ENCODE peak calls at places on chromosomes 6 and 20, in six cellular contexts. T, D, L, P, E and V are unnamed samples.

GRCh38 chr6:41442800-41443501 is 103.2 kb upstream of the FOXP4 start:
- DNase-seq in T (no peak), D (no peak), L (no peak), P (no peak), E (no peak), V (peak)

GRCh38 chr6:122114733-122115132 is 284.7 kb upstream of the HSF2 start:
- DNase-seq in T (no peak), D (no peak), L (no peak), P (no peak), E (no peak), V (no peak)

GRCh38 chr6:49490633-49491032 is 9.1 kb upstream of the GLYATL3 start:
- DNase-seq in T (no peak), D (no peak), L (no peak), P (no peak), E (no peak), V (no peak)

GRCh38 chr6:32226434-32226833 is 2.6 kb upstream of the NOTCH4 start:
- DNase-seq in T (no peak), D (no peak), L (no peak), P (no peak), E (no peak), V (no peak)

GRCh38 chr20:32037929-32038328 is 14.1 kb upstream of the HCK start:
- DNase-seq in T (peak), D (no peak), L (no peak), P (peak), E (no peak), V (no peak)

GRCh38 chr6:10837692-10837996 is 695 bp downstream of the MAK start:
- DNase-seq in T (peak), D (no peak), L (peak), P (peak), E (no peak), V (peak)

GRCh38 chr6:6131492-6132109 is 124.9 kb upstream of the NRN1 start:
- DNase-seq in T (peak), D (peak), L (peak), P (peak), E (no peak), V (peak)

GRCh38 chr20:61321481-61321880 is 69.4 kb downstream of the CDH4 start:
- DNase-seq in T (no peak), D (no peak), L (no peak), P (no peak), E (no peak), V (no peak)

GRCh38 chr6:168992696-168993185 is 260.9 kb downstream of the THBS2 start:
- DNase-seq in T (no peak), D (no peak), L (peak), P (no peak), E (no peak), V (no peak)

GRCh38 chr6:42045538-42046460 is 4.5 kb upstream of the TAF8 start:
- DNase-seq in T (peak), D (peak), L (peak), P (peak), E (peak), V (peak)

GRCh38 chr6:119856136-119856535 is 506.6 kb upstream of the MAN1A1 start:
- DNase-seq in T (no peak), D (peak), L (peak), P (no peak), E (peak), V (peak)

GRCh38 chr6:167858086-167858591 is 31.4 kb downstream of the AFDN start:
- DNase-seq in T (no peak), D (no peak), L (peak), P (peak), E (no peak), V (no peak)

GRCh38 chr6:133286765-133287164 is 45.6 kb downstream of the EYA4 start:
- DNase-seq in T (peak), D (no peak), L (peak), P (peak), E (no peak), V (no peak)

DNA sequence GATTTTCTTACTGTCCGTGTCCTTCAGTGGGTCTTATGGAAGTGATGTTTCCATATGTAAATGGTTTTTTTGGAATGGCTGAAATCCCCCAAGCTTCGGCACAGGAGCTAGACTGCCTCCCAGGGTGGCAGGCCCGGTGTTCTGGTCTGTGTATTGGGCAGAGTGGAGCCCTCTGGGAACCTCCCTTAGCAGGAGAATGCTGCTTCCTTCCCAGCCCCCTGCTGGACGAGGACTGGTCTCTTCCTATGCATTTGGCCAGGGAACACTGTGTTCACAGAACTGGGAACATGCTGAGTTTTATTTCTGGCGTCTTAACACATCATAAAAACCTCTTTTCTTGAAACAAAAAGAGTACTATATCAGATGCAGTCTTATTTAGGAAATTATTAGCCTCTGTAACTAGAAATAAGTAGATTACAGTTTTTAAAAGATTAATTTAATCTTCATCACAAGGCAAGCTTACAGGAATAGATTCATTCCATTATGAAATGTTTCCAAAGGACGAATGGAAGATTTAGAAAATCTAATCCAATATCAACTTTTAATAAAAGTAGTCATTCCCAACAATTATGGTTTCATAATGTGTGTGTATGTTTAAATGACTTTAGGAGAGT is 56.6 kb downstream of the SYTL3 start:
- DNase-seq in T (peak), D (no peak), L (peak), P (peak), E (peak), V (no peak)
- TF ChIP-seq CTCF in T (peak), D (peak), L (peak), P (peak), E (peak), V (no peak)

GRCh38 chr6:12636336-12636735 is 80.2 kb upstream of the PHACTR1 start:
- DNase-seq in T (no peak), D (no peak), L (peak), P (no peak), E (no peak), V (no peak)
- TF ChIP-seq CTCF in T (no peak), D (peak), L (peak), P (peak), E (no peak), V (no peak)

GRCh38 chr20:3670511-3670910 is 7.3 kb upstream of the GFRA4 start:
- DNase-seq in T (no peak), D (no peak), L (no peak), P (peak), E (no peak), V (no peak)
- TF ChIP-seq CTCF in T (no peak), D (peak), L (no peak), P (no peak), E (no peak), V (no peak)

DNA sequence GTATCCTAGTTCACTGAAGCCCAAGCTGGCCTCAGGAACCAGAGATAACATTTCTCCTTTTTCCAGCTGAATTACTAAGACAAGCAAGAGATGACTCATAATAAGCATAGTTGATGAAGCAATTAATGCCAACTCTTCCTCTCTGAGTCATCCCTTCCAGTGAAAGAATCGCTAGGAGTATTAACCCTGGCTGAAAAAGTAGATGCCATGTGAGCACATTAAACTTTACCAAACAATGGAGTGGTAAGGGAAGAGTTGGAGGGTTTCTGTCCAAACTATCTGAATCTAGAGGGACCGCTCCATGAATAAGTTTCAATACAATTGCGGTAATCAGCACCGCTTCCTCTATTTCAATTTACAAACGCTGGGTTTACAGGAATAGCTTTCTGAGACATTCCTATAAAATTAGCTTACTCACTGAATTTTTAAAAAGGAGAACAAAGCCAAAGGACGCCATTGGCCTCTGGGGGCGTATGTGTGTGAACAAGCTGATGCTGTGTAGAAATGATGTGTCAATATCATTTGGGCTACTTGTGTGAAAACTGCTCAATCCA is 48.3 kb downstream of the ATXN1 start:
- DNase-seq in T (peak), D (no peak), L (peak), P (peak), E (peak), V (peak)
- TF ChIP-seq CTCF in T (peak), D (no peak), L (peak), P (peak), E (peak), V (peak)